ENCODE peak calls at places on chromosomes 12 and 14, in seven cellular contexts. S is GM04504, N is AG09309, G is foreskin fibroblast, M is left ventricle myocardium inferior, B is dorsolateral prefrontal cortex, V is fibroblast of villous mesenchyme. I is an unnamed sample.

GRCh38 chr14:68655961-68656360 is 136.9 kb downstream of the ZFP36L1 start:
- DNase-seq in V (no peak), B (no peak), N (no peak), G (no peak), S (no peak), M (no peak), I (no peak)

GRCh38 chr12:11782914-11783420 is 133.5 kb downstream of the ETV6 start:
- DNase-seq in B (no peak), M (no peak), S (no peak), N (no peak), V (no peak), G (no peak), I (no peak)

GRCh38 chr12:94571556-94571955 is 78.8 kb downstream of the TMCC3 start:
- DNase-seq in V (peak), M (no peak), S (no peak), B (no peak), N (no peak), G (peak), I (no peak)

GRCh38 chr14:24238527-24239037 is 3.8 kb downstream of the TINF2 start:
- DNase-seq in G (no peak), N (no peak), B (no peak), M (no peak), V (no peak), S (no peak), I (no peak)

GRCh38 chr12:70982991-70983390 is 62.5 kb upstream of the PTPRR start:
- DNase-seq in M (no peak), V (peak), S (no peak), N (no peak), G (peak), B (no peak), I (no peak)

GRCh38 chr12:110111476-110112334 is 12.5 kb upstream of the IFT81 start:
- DNase-seq in G (no peak), B (no peak), N (no peak), M (no peak), V (peak), S (no peak), I (no peak)

GRCh38 chr14:32603992-32604391 is 274.9 kb downstream of the AKAP6 start:
- DNase-seq in V (no peak), S (no peak), B (no peak), G (no peak), M (no peak), N (no peak), I (no peak)

GRCh38 chr14:89013698-89014569 is 189.5 kb downstream of the TTC8 start:
- DNase-seq in B (no peak), S (no peak), V (no peak), M (no peak), N (no peak), G (no peak), I (no peak)

GRCh38 chr12:2543801-2544200 is 251.0 kb upstream of the FKBP4 start:
- DNase-seq in M (no peak), B (no peak), V (no peak), N (no peak), G (no peak), S (no peak), I (no peak)

GRCh38 chr14:21185506-21185905 is 29.6 kb upstream of the OR5AU1 start:
- DNase-seq in G (peak), V (no peak), B (no peak), M (no peak), S (peak), N (no peak), I (no peak)

GRCh38 chr12:295132-295531 is 32.5 kb upstream of the SLC6A13 start:
- DNase-seq in N (no peak), M (no peak), B (no peak), G (no peak), S (no peak), V (no peak), I (no peak)

GRCh38 chr12:100279612-100280244 is 12.8 kb downstream of the SCYL2 start:
- DNase-seq in G (peak), B (no peak), V (peak), S (no peak), M (no peak), N (no peak), I (no peak)

GRCh38 chr12:27015730-27016076 is 1.5 kb upstream of the TM7SF3 start:
- DNase-seq in N (no peak), M (no peak), S (no peak), B (no peak), V (peak), G (peak), I (no peak)

GRCh38 chr12:12686925-12687324 is 9.1 kb downstream of the GPR19 start:
- DNase-seq in S (peak), M (no peak), G (peak), V (peak), N (peak), B (no peak), I (no peak)

GRCh38 chr12:52305921-52306705 is 14.8 kb upstream of the KRT81 start:
- DNase-seq in S (no peak), N (no peak), M (no peak), B (no peak), V (no peak), G (no peak), I (no peak)

GRCh38 chr12:109581334-109581691 is 7.7 kb downstream of the MVK start:
- DNase-seq in V (no peak), M (no peak), N (no peak), S (no peak), G (no peak), B (no peak), I (no peak)

GRCh38 chr14:104291123-104292000 is 153.0 kb downstream of the KIF26A start:
- DNase-seq in S (no peak), N (no peak), G (no peak), B (no peak), M (peak), V (no peak), I (no peak)

GRCh38 chr14:96136361-96136760 is 68.3 kb upstream of the BDKRB2 start:
- DNase-seq in M (no peak), G (peak), N (no peak), S (peak), V (peak), B (no peak), I (peak)

I was measured in amniotic stem cell.